ENCODE peak calls at places on chromosomes 2 and 18, in eight cellular contexts. K is OCI-LY7, S is prostate gland, I is AG04450, R is astrocyte of the spinal cord, M is choroid plexus epithelial cell, O is Peyer's patch, E is AG04449. P is an unnamed sample.

GRCh38 chr2:29006092-29006985 is 25.2 kb downstream of the TOGARAM2 start:
- DNase-seq in K (no peak), S (no peak), I (no peak), R (no peak), M (no peak), O (no peak), E (no peak), P (peak; percentile 36)

GRCh38 chr2:223697316-223697875 is 95.2 kb upstream of the SCG2 start:
- DNase-seq in K (no peak), S (no peak), I (no peak), R (peak; percentile 26), M (no peak), O (no peak), E (no peak), P (no peak)

GRCh38 chr2:10591207-10591606 is 98.6 kb downstream of the NOL10 start:
- DNase-seq in K (no peak), S (no peak), I (no peak), R (peak; percentile 74), M (peak; percentile 58), O (no peak), E (no peak), P (peak; percentile 55)

GRCh38 chr2:44579136-44579836 is 217.5 kb downstream of the CAMKMT start:
- DNase-seq in K (no peak), S (no peak), I (no peak), R (no peak), M (peak; percentile 34), O (no peak), E (no peak), P (peak; percentile 11)

GRCh38 chr2:201203916-201204654 is 21.1 kb downstream of the CASP10 start:
- DNase-seq in K (no peak), S (no peak), I (peak; percentile 34), R (peak; percentile 42), M (peak; percentile 82), O (no peak), E (no peak), P (peak; percentile 78)

GRCh38 chr2:181787310-181788048 is 104.1 kb upstream of the ITPRID2 start:
- DNase-seq in K (no peak), S (no peak), I (no peak), R (no peak), M (no peak), O (no peak), E (no peak), P (no peak)

GRCh38 chr2:197348721-197349337 is 38.2 kb upstream of the ANKRD44 start:
- DNase-seq in K (no peak), S (no peak), I (no peak), R (no peak), M (no peak), O (no peak), E (no peak), P (no peak)

GRCh38 chr2:58834404-58834803 is 593.3 kb upstream of the FANCL start:
- DNase-seq in K (no peak), S (no peak), I (no peak), R (peak; percentile 34), M (peak; percentile 49), O (no peak), E (peak; percentile 2), P (peak; percentile 39)

GRCh38 chr18:78914586-78914935 is 65.1 kb upstream of the SALL3 start:
- DNase-seq in K (no peak), S (no peak), I (no peak), R (no peak), M (no peak), O (no peak), E (no peak), P (no peak)

GRCh38 chr2:159461076-159461475 is 155.3 kb downstream of the BAZ2B start:
- DNase-seq in K (no peak), S (no peak), I (no peak), R (no peak), M (no peak), O (no peak), E (no peak), P (no peak)

GRCh38 chr2:169363570-169364150 is 1.3 kb upstream of the LRP2 start:
- DNase-seq in K (no peak), S (no peak), I (no peak), R (peak; percentile 14), M (peak; percentile 23), O (no peak), E (no peak), P (peak; percentile 11)

GRCh38 chr2:196927318-196928225 is 1.1 kb upstream of the PGAP1 start:
- DNase-seq in K (peak; percentile 7), S (peak; percentile 8), I (peak; percentile 55), R (peak; percentile 89), M (peak; percentile 92), O (no peak), E (peak; percentile 52), P (peak; percentile 80)

GRCh38 chr2:134193774-134194173 is 60.1 kb upstream of the MGAT5 start:
- DNase-seq in K (no peak), S (no peak), I (no peak), R (peak; percentile 39), M (peak; percentile 33), O (no peak), E (no peak), P (no peak)

GRCh38 chr18:6980363-6980762 is 137.2 kb downstream of the LAMA1 start:
- DNase-seq in K (no peak), S (no peak), I (no peak), R (no peak), M (peak; percentile 23), O (no peak), E (no peak), P (no peak)

GRCh38 chr2:226426292-226426736 is 373.3 kb downstream of the IRS1 start:
- DNase-seq in K (no peak), S (no peak), I (peak; percentile 93), R (peak; percentile 91), M (peak; percentile 87), O (no peak), E (peak; percentile 98), P (peak; percentile 91)

GRCh38 chr2:144596074-144596871 is 76.4 kb upstream of the ZEB2 start:
- DNase-seq in K (peak; percentile 74), S (peak; percentile 9), I (peak; percentile 27), R (peak; percentile 63), M (peak; percentile 71), O (no peak), E (no peak), P (peak; percentile 69)

DNA sequence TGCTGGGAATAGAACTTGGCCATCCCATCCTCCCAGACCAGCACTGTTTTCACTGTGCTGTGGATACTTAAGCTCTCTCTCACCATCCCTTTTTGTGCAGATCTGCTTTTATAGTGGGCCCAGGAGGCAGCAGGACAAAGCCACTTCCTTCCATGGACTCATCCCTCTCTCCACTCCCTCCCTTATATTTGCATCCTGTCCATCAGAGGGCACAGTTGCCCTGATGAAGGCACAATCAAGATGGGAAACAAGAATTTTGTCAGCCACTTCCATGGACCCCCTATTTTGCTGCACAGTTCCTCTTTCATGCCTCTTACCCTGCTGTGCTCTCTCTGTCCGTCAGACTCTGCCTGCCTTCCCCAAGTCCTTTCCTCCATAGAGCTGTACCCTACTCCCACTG is 338.7 kb downstream of the HRH4 start:
- DNase-seq in K (no peak), S (no peak), I (no peak), R (no peak), M (no peak), O (no peak), E (no peak), P (no peak)
- TF ChIP-seq CTCF in K (no peak), S (no peak), I (no peak), R (no peak), M (no peak), O (no peak), E (peak; percentile 3), P (no peak)

GRCh38 chr18:70243545-70243944 is 38.1 kb upstream of the RTTN start:
- DNase-seq in K (no peak), S (no peak), I (no peak), R (no peak), M (peak; percentile 13), O (no peak), E (no peak), P (no peak)

GRCh38 chr18:70243131-70243530 is 37.6 kb upstream of the RTTN start:
- DNase-seq in K (no peak), S (no peak), I (no peak), R (peak; percentile 14), M (peak; percentile 12), O (no peak), E (no peak), P (no peak)

GRCh38 chr18:70249118-70249517 is 39.7 kb upstream of the SOCS6 start:
- DNase-seq in K (no peak), S (no peak), I (no peak), R (peak; percentile 18), M (peak; percentile 28), O (no peak), E (no peak), P (no peak)

GRCh38 chr18:70250781-70251180 is 38.1 kb upstream of the SOCS6 start:
- DNase-seq in K (no peak), S (no peak), I (no peak), R (no peak), M (no peak), O (no peak), E (no peak), P (no peak)

DNA sequence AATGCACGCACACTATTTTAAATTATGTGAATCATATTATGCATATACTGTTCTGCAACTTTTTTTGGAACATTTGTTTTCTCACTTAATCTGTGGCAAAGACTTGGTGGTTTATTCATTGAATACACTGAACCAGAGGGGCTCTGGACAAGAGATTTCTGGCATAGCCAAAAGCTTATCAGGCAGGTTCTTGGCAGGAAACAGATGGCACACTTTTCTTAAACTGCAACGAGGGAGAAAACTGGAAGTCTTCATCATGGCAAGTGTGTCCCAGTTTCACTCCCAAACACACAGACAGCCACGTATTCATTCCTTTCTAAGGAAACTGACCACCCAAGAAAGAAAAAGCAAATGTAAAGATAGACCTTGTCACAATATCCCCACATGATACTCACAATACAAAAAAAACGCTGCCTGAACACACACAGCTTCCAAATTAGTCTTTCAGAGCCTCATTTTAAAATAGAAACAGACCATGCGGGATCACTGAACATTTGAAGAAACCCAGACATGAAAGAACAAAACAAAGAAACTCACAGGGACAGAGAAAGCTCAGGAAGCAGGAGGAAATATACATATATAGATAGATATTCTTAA is 40.6 kb upstream of the RTTN start:
- DNase-seq in K (no peak), S (no peak), I (no peak), R (no peak), M (no peak), O (no peak), E (no peak), P (no peak)
- H3K4me3 ChIP-seq in K (no peak overlapping the region), S (no peak overlapping the region), I (no peak overlapping the region), R (no peak overlapping the region), M (no peak overlapping the region), O (no peak overlapping the region), E (no peak overlapping the region), P (no peak overlapping the region)

DNA sequence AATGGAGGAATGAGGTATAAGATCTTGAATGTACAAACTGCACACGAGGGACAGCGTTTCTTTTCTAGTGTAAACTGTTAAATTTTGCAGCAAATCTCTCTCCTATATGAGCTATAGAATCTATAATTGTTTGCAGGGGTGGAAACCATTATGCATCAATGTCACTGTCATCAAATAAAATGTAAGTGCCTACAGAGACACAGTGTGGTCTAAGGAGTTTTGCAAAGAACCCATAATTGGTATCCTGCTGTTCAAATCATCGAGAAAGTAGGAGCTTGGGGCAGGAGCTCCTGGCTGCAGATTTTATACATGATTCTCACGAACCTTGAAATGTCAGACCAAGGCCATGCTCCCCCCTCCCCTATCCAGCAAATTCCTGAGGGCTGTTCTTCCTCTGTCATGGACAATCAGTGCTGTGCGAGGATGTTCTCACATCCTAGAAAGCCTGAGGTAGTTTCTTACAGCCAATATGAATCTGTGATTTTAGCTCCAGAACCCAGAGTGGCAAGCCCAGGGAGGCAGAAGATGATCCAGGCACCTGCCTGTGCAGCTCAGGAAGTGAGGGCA is 119.5 kb upstream of the CYRIA start:
- DNase-seq in K (no peak), S (no peak), I (no peak), R (no peak), M (no peak), O (no peak), E (no peak), P (no peak)
- TF ChIP-seq CTCF in K (no peak), S (no peak), I (no peak), R (no peak), M (no peak), O (no peak), E (no peak), P (no peak)

GRCh38 chr18:45775241-45775676 is 50.2 kb upstream of the SIGLEC15 start:
- DNase-seq in K (no peak), S (no peak), I (no peak), R (peak; percentile 78), M (peak; percentile 92), O (peak; percentile 74), E (no peak), P (peak; percentile 88)
- H3K4me3 ChIP-seq in K (no peak overlapping the region), S (peak overlapping the region; percentile 27), I (peak overlapping the region; percentile 51), R (peak overlapping the region; percentile 46), M (peak overlapping the region; percentile 81), O (peak overlapping the region; percentile 68), E (peak overlapping the region; percentile 56), P (peak overlapping the region; percentile 57)